ENCODE peak calls at places on chromosome 1, in five cellular contexts. I is hepatocyte, K is ovary, E is transverse colon, X is spleen. Z is an unnamed sample.

GRCh38 chr1:228095161-228095560 is 8.0 kb downstream of the C1orf35 start:
- DNase-seq in I (no peak), K (no peak), E (no peak), X (peak; percentile 25), Z (no peak)

GRCh38 chr1:95223110-95223509 is 10.9 kb upstream of the RWDD3 start:
- DNase-seq in I (peak; percentile 44), K (no peak), E (no peak), X (no peak), Z (no peak)

GRCh38 chr1:21910528-21911204 is 26.4 kb downstream of the HSPG2 start:
- DNase-seq in I (no peak), K (no peak), E (no peak), X (no peak), Z (no peak)

GRCh38 chr1:203839081-203839480 is 22.3 kb upstream of the SNRPE start:
- DNase-seq in I (no peak), K (no peak), E (no peak), X (no peak), Z (no peak)

GRCh38 chr1:230896719-230897118 is 28.4 kb upstream of the C1orf198 start:
- DNase-seq in I (no peak), K (no peak), E (no peak), X (no peak), Z (no peak)

GRCh38 chr1:19644761-19645543 is 841 bp downstream of the NBL1 start:
- DNase-seq in I (peak; percentile 44), K (peak; percentile 58), E (peak; percentile 54), X (no peak), Z (no peak)

GRCh38 chr1:19166066-19166465 is 44.0 kb downstream of the UBR4 start:
- DNase-seq in I (no peak), K (no peak), E (no peak), X (no peak), Z (peak; percentile 36)

GRCh38 chr1:181482521-181483083 is 715 bp upstream of the CACNA1E start:
- DNase-seq in I (peak; percentile 69), K (no peak), E (peak; percentile 11), X (peak; percentile 92), Z (peak; percentile 42)

GRCh38 chr1:186760426-186760825 is 68.3 kb upstream of the PLA2G4A start:
- DNase-seq in I (no peak), K (no peak), E (no peak), X (no peak), Z (no peak)

GRCh38 chr1:3192825-3193224 is 123.8 kb downstream of the PRDM16 start:
- DNase-seq in I (no peak), K (no peak), E (no peak), X (no peak), Z (peak; percentile 85)

GRCh38 chr1:113135460-113135859 is 62.5 kb downstream of the LRIG2 start:
- DNase-seq in I (no peak), K (no peak), E (no peak), X (no peak), Z (no peak)

GRCh38 chr1:32939655-32940371 is 24.8 kb downstream of the RNF19B start:
- DNase-seq in I (peak; percentile 48), K (no peak), E (peak; percentile 54), X (no peak), Z (peak; percentile 58)

GRCh38 chr1:17561561-17561985 is 22.1 kb downstream of the ARHGEF10L start:
- DNase-seq in I (no peak), K (no peak), E (no peak), X (no peak), Z (no peak)
- H3K4me1 ChIP-seq in I (peaks cover 33% of the 10 kb centered on the region), K (peaks cover 14% of the 10 kb centered on the region), E (peaks cover 28% of the 10 kb centered on the region), X (no peaks in the 10 kb centered on the region), Z (peaks cover 5% of the 10 kb centered on the region)

GRCh38 chr1:156160744-156161181 is 7.4 kb downstream of the SEMA4A start:
- DNase-seq in I (peak; percentile 85), K (peak; percentile 90), E (peak; percentile 75), X (peak; percentile 85), Z (peak; percentile 57)

GRCh38 chr1:156157974-156158373 is 4.6 kb downstream of the SEMA4A start:
- DNase-seq in I (no peak), K (no peak), E (no peak), X (no peak), Z (no peak)

GRCh38 chr1:156163712-156164464 is 10.5 kb downstream of the SEMA4A start:
- DNase-seq in I (no peak), K (no peak), E (no peak), X (no peak), Z (no peak)

GRCh38 chr1:156162430-156163037 is 9.1 kb downstream of the SEMA4A start:
- DNase-seq in I (no peak), K (no peak), E (no peak), X (peak; percentile 44), Z (peak; percentile 35)

GRCh38 chr1:156160000-156160743 is 6.8 kb downstream of the SEMA4A start:
- DNase-seq in I (no peak), K (no peak), E (no peak), X (no peak), Z (no peak)
- H3K4me3 ChIP-seq in I (no peak overlapping the region), K (peak overlapping the region; percentile 22), E (no peak overlapping the region), X (peak overlapping the region; percentile 23), Z (no peak overlapping the region)

DNA sequence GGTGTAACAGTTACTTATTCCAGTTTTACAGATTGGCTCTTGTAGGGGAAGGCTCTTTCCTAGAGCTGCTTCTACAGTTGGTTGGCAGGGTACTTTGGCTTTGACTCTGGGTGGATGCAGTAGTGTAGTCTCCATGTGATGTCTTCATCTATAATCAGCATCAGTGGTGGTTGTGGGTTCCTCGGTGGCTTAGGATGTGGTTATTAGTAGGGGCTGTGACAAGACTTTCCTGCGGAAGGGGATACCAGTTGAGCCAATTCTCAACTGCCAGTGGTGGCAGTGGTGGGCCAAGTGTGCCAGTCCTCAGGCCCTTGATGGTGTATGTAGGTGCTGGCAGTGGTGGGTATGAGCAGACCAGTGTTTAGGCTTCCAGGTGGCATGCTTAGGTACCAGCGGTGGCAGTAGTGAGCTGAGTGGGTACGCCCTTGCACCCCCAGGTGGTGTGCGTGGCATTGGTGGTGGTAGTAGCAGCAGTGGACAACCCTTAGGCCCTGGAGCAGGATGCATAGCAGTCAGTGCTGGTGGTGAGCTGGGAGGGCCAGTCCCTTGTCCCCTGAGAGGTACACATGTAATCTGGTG is 27.2 kb upstream of the KLF18 start:
- DNase-seq in I (no peak), K (no peak), E (no peak), X (no peak), Z (no peak)
- H3K27ac ChIP-seq in I (no peak overlapping the region), K (no peak overlapping the region), E (no peak overlapping the region), X (no peak overlapping the region), Z (no peak overlapping the region)

GRCh38 chr1:39642796-39643195 is 3.4 kb upstream of the HEYL start:
- DNase-seq in I (no peak), K (no peak), E (no peak), X (no peak), Z (no peak)
- H3K4me1 ChIP-seq in I (peaks cover 15% of the 10 kb centered on the region), K (peaks cover 16% of the 10 kb centered on the region), E (no peaks in the 10 kb centered on the region), X (no peaks in the 10 kb centered on the region), Z (no peaks in the 10 kb centered on the region)

DNA sequence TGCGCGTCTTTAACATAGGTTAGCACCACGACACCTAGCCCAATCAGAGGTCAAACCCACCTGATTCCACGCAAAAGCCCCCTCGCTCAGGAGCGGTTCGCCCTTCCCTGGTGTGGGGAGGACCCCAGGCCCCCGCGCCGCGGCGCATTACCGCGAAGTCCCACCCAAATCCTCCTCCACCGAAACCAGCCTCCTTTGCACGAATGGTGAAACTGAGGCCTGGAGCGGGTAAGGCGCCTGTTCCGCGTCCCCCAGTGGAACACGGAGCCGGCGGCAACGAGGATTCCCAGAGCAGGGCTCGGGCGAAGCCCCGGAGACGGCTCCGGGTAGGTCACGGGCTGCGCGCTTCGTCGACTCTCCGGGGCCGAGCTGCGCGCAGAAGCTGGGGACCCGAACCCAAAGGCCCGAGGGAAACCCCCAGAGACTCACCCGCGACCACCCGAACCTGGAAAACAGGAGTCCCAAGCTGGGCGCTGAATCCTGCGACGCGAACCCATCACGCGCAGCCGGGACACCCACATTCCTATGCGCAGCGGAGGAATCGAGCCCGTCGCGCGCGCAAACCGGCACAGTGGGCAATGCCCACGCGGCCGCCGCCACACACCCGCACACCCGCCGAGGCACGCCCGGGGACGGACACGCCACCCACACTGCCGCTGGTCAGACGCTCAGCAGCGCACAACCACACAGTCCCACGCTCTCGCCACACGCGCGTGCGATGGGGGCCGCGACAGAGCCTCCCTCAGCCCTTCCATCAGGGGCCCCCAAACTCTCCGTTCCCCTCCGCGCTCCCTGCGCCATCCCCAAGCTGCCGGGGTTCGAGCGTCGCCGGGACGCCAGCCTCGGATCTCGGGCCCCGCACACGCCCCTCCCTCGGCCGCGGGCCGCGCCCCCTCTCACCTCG is 507 bp downstream of the GLIS1 start:
- DNase-seq in I (peak; percentile 23), K (no peak), E (no peak), X (no peak), Z (no peak)
- H3K4me3 ChIP-seq in I (peak overlapping the region; percentile 64), K (peak overlapping the region; percentile 46), E (peak overlapping the region; percentile 43), X (peak overlapping the region; percentile 55), Z (peak overlapping the region; percentile 9)

GRCh38 chr1:200099040-200099439 is 71.5 kb downstream of the NR5A2 start:
- DNase-seq in I (no peak), K (peak; percentile 28), E (no peak), X (no peak), Z (no peak)
- H3K27ac ChIP-seq in I (no peak overlapping the region), K (no peak overlapping the region), E (no peak overlapping the region), X (no peak overlapping the region), Z (no peak overlapping the region)

DNA sequence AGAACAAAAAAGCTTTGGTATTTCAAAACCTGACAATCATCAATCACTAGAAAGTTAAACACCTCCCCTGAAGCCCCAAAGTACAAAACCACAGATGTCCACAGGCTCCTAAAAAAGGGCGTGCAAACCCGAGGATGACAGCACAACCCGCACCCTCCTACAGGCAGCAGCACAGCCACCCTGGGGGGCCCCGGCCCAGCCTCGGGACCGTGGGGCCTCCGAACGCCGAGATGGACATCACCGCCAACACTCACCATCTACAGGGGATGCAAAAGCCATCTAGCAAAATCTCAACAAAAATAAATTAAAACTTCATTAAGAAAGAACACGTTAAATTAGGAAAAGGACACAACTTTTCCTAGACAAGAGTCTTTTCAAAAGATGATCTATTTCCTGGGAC is 6.6 kb downstream of the KIAA2013 start:
- DNase-seq in I (no peak), K (no peak), E (no peak), X (no peak), Z (no peak)
- H3K4me1 ChIP-seq in I (peaks cover 12% of the 10 kb centered on the region), K (peaks cover 3% of the 10 kb centered on the region), E (peaks cover 34% of the 10 kb centered on the region), X (peaks cover 21% of the 10 kb centered on the region), Z (peaks cover 12% of the 10 kb centered on the region)

GRCh38 chr1:39412079-39412478 is 79.4 kb upstream of the BMP8A start:
- DNase-seq in I (no peak), K (no peak), E (no peak), X (no peak), Z (no peak)
- H3K4me3 ChIP-seq in I (no peak overlapping the region), K (no peak overlapping the region), E (no peak overlapping the region), X (peak overlapping the region; percentile 13), Z (no peak overlapping the region)

DNA sequence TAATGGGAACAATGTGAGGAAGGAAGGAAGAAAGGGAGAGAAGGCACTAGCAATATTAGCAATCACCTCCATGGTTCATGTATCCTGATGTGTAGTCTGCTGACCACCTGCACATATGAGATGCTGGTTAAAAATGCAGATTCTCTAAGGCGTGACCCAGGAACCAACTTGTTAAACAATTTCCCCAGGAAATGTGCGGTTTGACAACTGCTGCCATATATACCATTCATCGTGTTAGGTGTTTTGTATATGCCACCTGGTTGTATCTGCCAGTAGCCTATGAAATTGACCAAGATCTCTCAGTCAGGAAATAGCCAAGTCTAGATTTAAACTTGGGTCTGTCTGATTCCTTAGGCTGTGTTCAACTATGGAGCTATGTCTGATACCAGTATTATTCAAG is 4.1 kb downstream of the SEMA4A start:
- DNase-seq in I (no peak), K (no peak), E (no peak), X (no peak), Z (no peak)
- H3K27ac ChIP-seq in I (no peak overlapping the region), K (no peak overlapping the region), E (no peak overlapping the region), X (no peak overlapping the region), Z (no peak overlapping the region)

GRCh38 chr1:187987236-187987776 is 1158.6 kb downstream of the PLA2G4A start:
- DNase-seq in I (no peak), K (no peak), E (no peak), X (no peak), Z (no peak)
- H3K4me1 ChIP-seq in I (no peaks in the 10 kb centered on the region), K (no peaks in the 10 kb centered on the region), E (no peaks in the 10 kb centered on the region), X (no peaks in the 10 kb centered on the region), Z (no peaks in the 10 kb centered on the region)